ENCODE peak calls at places on chromosomes 3 and 15, in six cellular contexts. N is germinal center, H is NCI-H460, V is NCI-H1105 treated with DMSO at 0.1 percent for 48 hours, L is AG08396, Q is heart left ventricle. P is an unnamed sample.
A peak's percentile ranks its signal among the peaks of the same experiment; 100 is the strongest.

GRCh38 chr15:78312956-78313355 is 13.5 kb upstream of the SKIC8 start:
- DNase-seq in N (no peak), H (no peak), V (no peak), L (no peak), Q (no peak), P (no peak)

GRCh38 chr3:138939563-138940241 is 7.2 kb downstream of the FOXL2 start:
- DNase-seq in N (no peak), H (no peak), V (no peak), L (no peak), Q (no peak), P (no peak)

GRCh38 chr3:193978030-193978429 is 157.9 kb upstream of the HES1 start:
- DNase-seq in N (no peak), H (no peak), V (no peak), L (no peak), Q (no peak), P (no peak)

GRCh38 chr15:71386448-71387236 is 271.4 kb downstream of the THSD4 start:
- DNase-seq in N (no peak), H (peak; percentile 5), V (peak; percentile 27), L (no peak), Q (no peak), P (no peak)

GRCh38 chr15:86588413-86588812 is 508.7 kb downstream of the AGBL1 start:
- DNase-seq in N (no peak), H (no peak), V (no peak), L (no peak), Q (no peak), P (no peak)

GRCh38 chr15:26148461-26148860 is 285.3 kb upstream of the ATP10A start:
- DNase-seq in N (no peak), H (no peak), V (no peak), L (no peak), Q (no peak), P (no peak)

GRCh38 chr3:63892773-63893352 is 19.3 kb downstream of the SCAANT1 start:
- DNase-seq in N (no peak), H (no peak), V (no peak), L (no peak), Q (no peak), P (no peak)

GRCh38 chr15:61038910-61039309 is 190.2 kb downstream of the RORA start:
- DNase-seq in N (no peak), H (no peak), V (no peak), L (no peak), Q (no peak), P (no peak)

GRCh38 chr3:126530171-126531050 is 6.5 kb downstream of the CHST13 start:
- DNase-seq in N (no peak), H (no peak), V (no peak), L (no peak), Q (peak; percentile 65), P (no peak)

GRCh38 chr3:25437953-25438352 is 9.9 kb downstream of the RARB start:
- DNase-seq in N (no peak), H (no peak), V (no peak), L (no peak), Q (no peak), P (no peak)

GRCh38 chr3:58188173-58188564 is 22.6 kb downstream of the DNASE1L3 start:
- DNase-seq in N (no peak), H (no peak), V (no peak), L (no peak), Q (no peak), P (no peak)

GRCh38 chr3:71069797-71070196 is 513.7 kb downstream of the FOXP1 start:
- DNase-seq in N (peak; percentile 61), H (peak; percentile 48), V (peak; percentile 67), L (peak; percentile 37), Q (peak; percentile 70), P (no peak)

GRCh38 chr15:81373996-81374395 is at the start of gene TMC3:
- DNase-seq in N (no peak), H (no peak), V (no peak), L (no peak), Q (no peak), P (no peak)

GRCh38 chr15:25611603-25612002 is 172.8 kb upstream of the UBE3A start:
- DNase-seq in N (no peak), H (no peak), V (no peak), L (no peak), Q (no peak), P (no peak)

GRCh38 chr3:58665410-58665809 is 1.2 kb downstream of the FAM3D start:
- DNase-seq in N (no peak), H (no peak), V (no peak), L (no peak), Q (no peak), P (no peak)

GRCh38 chr3:118526758-118527526 is 507.7 kb downstream of the IGSF11 start:
- DNase-seq in N (no peak), H (peak; percentile 5), V (no peak), L (no peak), Q (no peak), P (no peak)

GRCh38 chr3:177647876-177648275 is 450.6 kb upstream of the TBL1XR1 start:
- DNase-seq in N (no peak), H (no peak), V (peak; percentile 6), L (no peak), Q (no peak), P (no peak)

GRCh38 chr3:177905173-177905894 is 630.9 kb upstream of the KCNMB2 start:
- DNase-seq in N (no peak), H (no peak), V (no peak), L (peak; percentile 67), Q (no peak), P (no peak)

GRCh38 chr15:92495468-92495867 is 101.8 kb downstream of the ST8SIA2 start:
- DNase-seq in N (no peak), H (no peak), V (no peak), L (no peak), Q (no peak), P (no peak)

GRCh38 chr3:125186261-125186770 is 26.2 kb downstream of the SLC12A8 start:
- DNase-seq in N (no peak), H (no peak), V (no peak), L (peak; percentile 34), Q (no peak), P (no peak)

GRCh38 chr3:98612587-98612986 is 19.2 kb upstream of the CPOX start:
- DNase-seq in N (no peak), H (no peak), V (no peak), L (no peak), Q (peak; percentile 26), P (peak; percentile 57)

GRCh38 chr3:56131976-56132590 is 336.2 kb downstream of the ERC2 start:
- DNase-seq in N (no peak), H (peak; percentile 63), V (no peak), L (peak; percentile 78), Q (no peak), P (no peak)

GRCh38 chr3:69081583-69082262 is 1.6 kb upstream of the UBA3 start:
- DNase-seq in N (no peak), H (peak; percentile 62), V (no peak), L (no peak), Q (no peak), P (no peak)

GRCh38 chr15:70995383-70995965 is 102.8 kb downstream of the LRRC49 start:
- DNase-seq in N (no peak), H (no peak), V (no peak), L (no peak), Q (no peak), P (no peak)

GRCh38 chr15:92521624-92522008 is 127.9 kb downstream of the ST8SIA2 start:
- DNase-seq in N (peak; percentile 17), H (peak; percentile 38), V (peak; percentile 32), L (peak; percentile 39), Q (peak; percentile 86), P (no peak)

GRCh38 chr3:8851703-8852102 is 82.3 kb upstream of the OXTR start:
- DNase-seq in N (no peak), H (no peak), V (no peak), L (peak; percentile 80), Q (peak; percentile 34), P (no peak)

GRCh38 chr3:23785097-23785645 is 20.6 kb upstream of the UBE2E1 start:
- DNase-seq in N (no peak), H (no peak), V (no peak), L (no peak), Q (no peak), P (no peak)

GRCh38 chr3:14436954-14437281 is 34.5 kb downstream of the SLC6A6 start:
- DNase-seq in N (no peak), H (no peak), V (no peak), L (no peak), Q (no peak), P (no peak)